ENCODE peak calls at places on chromosomes 6 and 20, in four cellular contexts. G is A549, I is brain microvascular endothelial cell, J is pancreas. T is an unnamed sample.

GRCh38 chr6:142374965-142375733 is 73.3 kb downstream of the ADGRG6 start:
- DNase-seq in G (peak), I (peak), J (no peak), T (peak)

GRCh38 chr20:62366370-62367135 is 559 bp downstream of the LAMA5 start:
- DNase-seq in G (no peak), I (no peak), J (no peak), T (no peak)

GRCh38 chr6:107113460-107114212 is 1.7 kb downstream of the BEND3 start:
- DNase-seq in G (no peak), I (no peak), J (peak), T (no peak)

GRCh38 chr6:124512431-124512830 is 449.8 kb upstream of the RNF217 start:
- DNase-seq in J (no peak), G (no peak), I (no peak), T (no peak)

GRCh38 chr6:19408331-19408730 is 428.8 kb upstream of the ID4 start:
- DNase-seq in I (peak), J (no peak), G (no peak), T (no peak)

GRCh38 chr20:13809373-13809772 is 24.5 kb downstream of the NDUFAF5 start:
- DNase-seq in I (no peak), G (no peak), J (no peak), T (no peak)

GRCh38 chr20:62889871-62890270 is 28.2 kb upstream of the TCFL5 start:
- DNase-seq in G (no peak), J (no peak), I (no peak), T (no peak)

GRCh38 chr6:56902551-56903464 is 52.1 kb upstream of the BEND6 start:
- DNase-seq in J (no peak), I (peak), G (peak), T (no peak)

GRCh38 chr6:147099974-147100373 is 104.2 kb upstream of the STXBP5 start:
- DNase-seq in I (peak), J (no peak), G (no peak), T (no peak)

GRCh38 chr6:101114703-101115102 is 233.6 kb upstream of the ASCC3 start:
- DNase-seq in J (no peak), G (no peak), I (peak), T (peak)

GRCh38 chr20:4227085-4227821 is 211.9 kb upstream of the RNF24 start:
- DNase-seq in J (no peak), I (peak), G (peak), T (no peak)

GRCh38 chr6:127514396-127515227 is 4.5 kb downstream of the MTCL3 start:
- DNase-seq in J (peak), G (no peak), I (peak), T (no peak)

GRCh38 chr6:106102967-106103727 is 17.0 kb downstream of the PRDM1 start:
- DNase-seq in G (no peak), J (no peak), I (no peak), T (no peak)

GRCh38 chr6:18422136-18422535 is 35.0 kb downstream of the RNF144B start:
- DNase-seq in I (no peak), J (no peak), G (no peak), T (no peak)

GRCh38 chr6:107509506-107509905 is 19.6 kb downstream of the SOBP start:
- DNase-seq in J (no peak), G (no peak), I (no peak), T (no peak)

GRCh38 chr6:44147256-44147655 is 11.4 kb upstream of the CAPN11 start:
- DNase-seq in G (no peak), J (no peak), I (no peak), T (no peak)

GRCh38 chr6:10540073-10540746 is 19.1 kb downstream of the GCNT2 start:
- DNase-seq in J (no peak), I (no peak), G (no peak), T (no peak)

GRCh38 chr6:157110620-157111019 is 212.7 kb downstream of the TMEM242 start:
- DNase-seq in J (no peak), I (peak), G (no peak), T (no peak)

GRCh38 chr6:108835218-108835850 is 12.9 kb upstream of the ARMC2 start:
- DNase-seq in J (peak), G (peak), I (peak), T (no peak)

GRCh38 chr6:110971458-110971857 is 10.4 kb upstream of the RPF2 start:
- DNase-seq in G (no peak), I (no peak), J (no peak), T (no peak)

GRCh38 chr20:53738039-53738944 is 144.7 kb upstream of the ZNF217 start:
- DNase-seq in G (peak), J (peak), I (peak), T (peak)

GRCh38 chr20:63187338-63188158 is 28.4 kb downstream of the YTHDF1 start:
- DNase-seq in G (no peak), J (no peak), I (no peak), T (no peak)

GRCh38 chr6:33414592-33415271 is 3.2 kb downstream of the CUTA start:
- DNase-seq in I (no peak), J (no peak), G (no peak), T (no peak)

GRCh38 chr6:9360881-9361280 is 925.5 kb upstream of the SLC35B3 start:
- DNase-seq in I (no peak), G (no peak), J (no peak), T (no peak)

GRCh38 chr20:55567826-55568225 is 437.5 kb downstream of the CBLN4 start:
- DNase-seq in G (no peak), J (no peak), I (no peak), T (peak)

GRCh38 chr20:15899972-15900371 is 673.3 kb downstream of the KIF16B start:
- DNase-seq in I (no peak), G (no peak), J (no peak), T (no peak)

GRCh38 chr6:89950446-89950845 is 56.2 kb downstream of the GJA10 start:
- DNase-seq in I (no peak), G (no peak), J (no peak), T (no peak)

GRCh38 chr6:116556065-116556464 is 2.5 kb downstream of the CALHM4 start:
- DNase-seq in G (no peak), J (no peak), I (peak), T (no peak)

GRCh38 chr6:116560130-116560529 is 6.6 kb downstream of the CALHM4 start:
- DNase-seq in J (no peak), G (no peak), I (no peak), T (no peak)

GRCh38 chr6:116556814-116557403 is 3.4 kb downstream of the CALHM4 start:
- DNase-seq in I (peak), G (no peak), J (no peak), T (no peak)

GRCh38 chr6:116561377-116562018 is 7.9 kb downstream of the CALHM4 start:
- DNase-seq in I (peak), G (peak), J (peak), T (peak)

GRCh38 chr6:116557863-116558262 is 4.3 kb downstream of the CALHM4 start:
- DNase-seq in J (no peak), G (peak), I (peak), T (peak)
- H3K27ac ChIP-seq in J (no peak), G (peak), I (peak), T (peak)

GRCh38 chr6:133243723-133244122 is 2.6 kb downstream of the EYA4 start:
- DNase-seq in G (no peak), J (no peak), I (no peak), T (no peak)
- H3K27ac ChIP-seq in G (peak), J (no peak), I (no peak), T (no peak)

GRCh38 chr20:1505871-1506270 is 14.7 kb upstream of the SIRPB2 start:
- DNase-seq in I (no peak), J (no peak), G (no peak), T (no peak)
- H3K27ac ChIP-seq in I (no peak), J (no peak), G (no peak), T (peak)

GRCh38 chr20:58019027-58019849 is 209.2 kb downstream of the ANKRD60 start:
- DNase-seq in I (peak), G (no peak), J (no peak), T (no peak)
- H3K27ac ChIP-seq in I (peak), G (peak), J (peak), T (peak)

DNA sequence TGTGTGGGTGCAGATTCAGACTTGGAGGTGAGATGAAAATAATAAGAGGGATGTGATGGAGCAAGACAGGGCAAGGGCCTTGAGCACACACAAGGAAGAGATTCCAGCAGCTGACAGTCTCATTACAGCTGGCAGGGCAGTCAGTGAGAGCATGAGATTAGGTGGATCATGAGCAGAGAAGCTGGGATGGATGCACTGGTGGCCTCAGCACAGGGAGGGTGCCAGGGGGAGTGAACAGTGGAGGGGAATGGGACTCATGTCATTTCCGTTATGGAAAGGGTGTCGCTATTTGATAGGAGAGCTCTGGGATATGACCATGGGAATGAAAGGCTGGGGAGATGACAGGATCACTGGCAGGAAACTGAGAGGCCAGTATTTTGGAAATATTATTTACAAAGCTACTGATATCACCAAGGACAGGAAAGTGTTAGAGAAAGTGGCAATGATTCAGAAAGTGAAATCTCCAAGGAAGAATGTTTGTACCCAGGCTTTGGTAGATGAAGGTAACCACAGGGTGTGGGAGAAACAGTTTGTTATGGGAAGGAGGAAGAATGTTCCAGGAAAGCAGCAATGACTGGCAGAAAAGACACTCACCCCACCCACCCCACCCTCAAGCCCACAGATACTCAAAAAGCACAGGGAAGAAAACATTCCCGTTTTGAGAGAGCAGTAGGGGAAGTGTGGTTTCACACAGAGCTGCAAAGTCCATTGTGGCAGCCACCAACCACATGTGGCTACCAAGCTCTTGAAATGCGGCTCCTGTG is 214.7 kb upstream of the PROKR2 start:
- DNase-seq in I (peak), J (no peak), G (no peak), T (peak)
- H3K27ac ChIP-seq in I (peak), J (no peak), G (peak), T (peak)

DNA sequence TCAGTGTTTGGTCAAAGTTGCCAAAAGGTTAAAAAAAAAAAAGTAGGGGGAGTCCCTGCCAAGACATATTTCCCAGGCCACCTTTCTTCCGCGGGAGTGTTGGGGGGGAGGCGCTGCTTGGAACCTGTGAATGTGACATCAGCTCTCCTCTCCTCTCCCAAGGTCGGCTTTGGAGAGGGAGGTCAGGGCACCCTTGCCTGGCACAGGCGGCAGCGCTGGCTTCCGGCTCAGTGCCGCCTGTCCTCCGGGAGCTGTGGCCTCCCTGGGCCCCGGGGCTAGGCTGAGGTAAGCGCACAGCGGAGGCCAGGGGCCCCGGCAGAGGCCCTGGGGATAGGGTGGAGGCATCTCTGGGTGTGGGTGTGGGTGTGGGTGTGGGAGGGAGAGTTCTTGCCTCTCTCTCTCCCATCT is 1.9 kb upstream of the EDN1 start:
- DNase-seq in I (no peak), G (no peak), J (no peak), T (no peak)
- H3K27ac ChIP-seq in I (no peak), G (peak), J (peak), T (peak)